ENCODE peak calls at places on chromosomes 12 and 14, in ten cellular contexts. W, M, N, S, E, P, T, C, X and I are unnamed samples.

GRCh38 chr12:59040651-59041050 is 120.3 kb upstream of the LRIG3 start:
- DNase-seq in T (no peak), M (peak), X (no peak), P (peak), C (no peak), S (peak), W (peak), E (no peak), N (no peak), I (peak)

GRCh38 chr12:89494411-89495231 is 30.0 kb downstream of the GALNT4 start:
- DNase-seq in N (no peak), M (no peak), S (no peak), P (peak), C (no peak), W (peak), E (no peak), X (peak), T (no peak), I (no peak)

GRCh38 chr12:26056335-26056734 is 68.5 kb downstream of the BHLHE41 start:
- DNase-seq in N (no peak), E (no peak), P (peak), M (no peak), W (no peak), C (no peak), X (no peak), S (no peak), T (no peak), I (no peak)

GRCh38 chr14:32933943-32934890 is 4.5 kb upstream of the NPAS3 start:
- DNase-seq in P (peak), W (peak), T (no peak), E (no peak), X (no peak), C (peak), S (no peak), N (peak), M (no peak), I (no peak)

GRCh38 chr12:92629349-92630065 is 73.3 kb upstream of the PLEKHG7 start:
- DNase-seq in W (no peak), M (no peak), T (no peak), C (no peak), E (no peak), P (peak), X (no peak), N (peak), S (no peak), I (no peak)

GRCh38 chr12:122834229-122834920 is 882 bp upstream of the HIP1R start:
- DNase-seq in P (peak), E (peak), C (peak), X (no peak), M (no peak), T (no peak), N (peak), W (peak), S (no peak), I (no peak)

GRCh38 chr12:121494093-121494787 is 86.6 kb downstream of the KDM2B start:
- DNase-seq in N (peak), T (no peak), M (no peak), E (no peak), W (peak), X (peak), C (peak), P (no peak), S (peak), I (no peak)

GRCh38 chr12:47844264-47845020 is 24.7 kb upstream of the HDAC7 start:
- DNase-seq in T (peak), E (peak), C (no peak), W (no peak), S (no peak), M (no peak), P (no peak), X (no peak), N (peak), I (no peak)

GRCh38 chr12:79127268-79127895 is 262.8 kb downstream of the SYT1 start:
- DNase-seq in M (peak), W (peak), N (no peak), E (no peak), C (no peak), X (peak), S (peak), P (peak), T (no peak), I (peak)

GRCh38 chr12:85029456-85029855 is 6.6 kb downstream of the TSPAN19 start:
- DNase-seq in C (no peak), S (no peak), E (no peak), X (peak), W (peak), N (no peak), M (no peak), P (peak), T (no peak), I (no peak)

GRCh38 chr12:67279637-67280036 is 10.5 kb downstream of the CAND1 start:
- DNase-seq in X (no peak), C (no peak), N (no peak), W (no peak), E (no peak), P (no peak), M (no peak), S (no peak), T (no peak), I (no peak)

GRCh38 chr14:78104130-78104529 is 66.0 kb upstream of the NRXN3 start:
- DNase-seq in X (no peak), N (no peak), E (no peak), M (no peak), T (no peak), P (no peak), C (no peak), S (no peak), W (no peak), I (no peak)

GRCh38 chr12:109883429-109883828 is 3.1 kb upstream of the GLTP start:
- DNase-seq in C (no peak), T (no peak), W (no peak), N (no peak), E (no peak), S (no peak), M (no peak), X (no peak), P (no peak), I (no peak)

GRCh38 chr12:88544991-88545684 is 35.1 kb downstream of the KITLG start:
- DNase-seq in S (peak), E (no peak), N (no peak), M (no peak), C (no peak), T (no peak), X (no peak), W (peak), P (no peak), I (no peak)

GRCh38 chr12:54082402-54082892 is 28.8 kb downstream of the HOXC4 start:
- DNase-seq in N (peak), C (no peak), E (no peak), T (peak), M (no peak), W (no peak), P (peak), X (no peak), S (no peak), I (no peak)

GRCh38 chr14:96086032-96086431 is 46.9 kb downstream of the C14orf132 start:
- DNase-seq in N (no peak), P (peak), E (peak), M (no peak), X (no peak), T (no peak), C (no peak), S (peak), W (peak), I (no peak)

DNA sequence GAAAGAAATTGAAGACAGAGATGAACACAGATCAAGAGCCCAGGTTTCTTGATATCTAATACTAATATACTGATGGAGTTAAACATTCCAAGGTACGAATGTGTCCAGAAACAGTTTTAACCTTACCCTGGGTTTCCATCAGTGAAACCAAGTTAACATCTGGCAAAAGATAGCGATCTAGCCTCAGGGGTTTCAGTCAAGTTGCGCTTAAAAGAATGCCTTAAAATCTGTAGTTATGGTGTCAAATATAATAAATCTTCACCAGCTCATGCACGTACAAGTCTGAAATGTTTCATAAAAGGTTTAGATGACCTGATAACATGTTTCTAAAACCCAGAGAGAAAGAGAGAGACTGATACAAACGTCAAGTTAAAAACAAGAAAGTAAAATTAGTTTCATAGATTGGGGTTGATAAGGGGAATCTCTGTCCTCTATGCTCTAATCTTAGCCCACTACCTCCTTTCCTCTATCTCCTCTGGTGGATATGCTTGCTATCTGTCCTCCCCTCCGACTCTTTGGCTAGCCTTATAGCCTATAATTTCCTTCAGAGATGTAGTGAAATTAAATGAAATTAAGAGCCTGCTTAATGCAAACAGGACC is 18.6 kb upstream of the FOS start:
- DNase-seq in E (no peak), M (no peak), N (no peak), T (no peak), S (no peak), W (peak), X (no peak), P (no peak), C (no peak), I (no peak)
- H3K4me3 ChIP-seq in E (peak), M (no peak), N (no peak), T (peak), S (no peak), W (no peak), X (no peak), P (no peak), C (no peak), I (no peak)

DNA sequence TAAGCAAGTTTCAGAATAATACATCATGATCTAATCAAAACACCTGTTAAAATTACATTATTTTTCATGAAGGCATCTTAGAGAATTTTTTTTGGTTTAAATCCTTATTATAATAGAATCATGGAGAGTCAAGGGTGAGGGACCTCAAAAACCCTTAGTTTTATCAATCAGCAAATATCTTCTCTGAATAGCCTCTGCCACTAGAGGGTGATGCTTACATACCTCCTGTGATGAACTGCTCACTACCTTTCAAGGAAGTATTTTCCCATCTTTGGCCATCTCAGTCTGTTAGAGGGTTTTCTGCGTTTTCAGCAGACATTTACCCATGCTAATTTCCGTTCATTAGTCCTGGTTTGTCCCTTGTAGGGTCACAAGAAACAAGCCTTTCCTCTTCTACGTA is 200.2 kb downstream of the TRHDE start:
- DNase-seq in C (no peak), N (no peak), S (no peak), W (no peak), P (no peak), E (no peak), T (no peak), M (no peak), X (no peak), I (no peak)
- TF ChIP-seq CTCF in C (no peak), N (no peak), S (no peak), W (peak), P (no peak), E (no peak), T (peak), M (no peak), X (no peak), I (no peak)

GRCh38 chr12:65882504-65882903 is 58.2 kb downstream of the HMGA2 start:
- DNase-seq in C (no peak), W (peak), N (no peak), E (no peak), S (no peak), P (no peak), X (no peak), T (no peak), M (no peak), I (no peak)
- H3K4me3 ChIP-seq in C (no peak), W (peak), N (no peak), E (peak), S (no peak), P (peak), X (peak), T (peak), M (no peak), I (no peak)

GRCh38 chr14:68792022-68792829 is 641 bp downstream of the ZFP36L1 start:
- DNase-seq in E (peak), N (peak), P (no peak), T (no peak), M (no peak), S (no peak), X (peak), W (peak), C (no peak), I (no peak)

GRCh38 chr14:68794130-68794855 is 1.4 kb upstream of the ZFP36L1 start:
- DNase-seq in N (peak), W (peak), S (peak), C (no peak), X (peak), M (peak), P (peak), E (peak), T (peak), I (peak)

GRCh38 chr14:68793734-68794129 is 865 bp upstream of the ZFP36L1 start:
- DNase-seq in P (no peak), C (no peak), X (no peak), M (no peak), T (no peak), W (no peak), E (no peak), N (no peak), S (no peak), I (no peak)

GRCh38 chr14:68791078-68791983 is 1.5 kb downstream of the ZFP36L1 start:
- DNase-seq in X (no peak), E (no peak), P (peak), M (no peak), T (no peak), N (peak), C (no peak), S (no peak), W (peak), I (no peak)

DNA sequence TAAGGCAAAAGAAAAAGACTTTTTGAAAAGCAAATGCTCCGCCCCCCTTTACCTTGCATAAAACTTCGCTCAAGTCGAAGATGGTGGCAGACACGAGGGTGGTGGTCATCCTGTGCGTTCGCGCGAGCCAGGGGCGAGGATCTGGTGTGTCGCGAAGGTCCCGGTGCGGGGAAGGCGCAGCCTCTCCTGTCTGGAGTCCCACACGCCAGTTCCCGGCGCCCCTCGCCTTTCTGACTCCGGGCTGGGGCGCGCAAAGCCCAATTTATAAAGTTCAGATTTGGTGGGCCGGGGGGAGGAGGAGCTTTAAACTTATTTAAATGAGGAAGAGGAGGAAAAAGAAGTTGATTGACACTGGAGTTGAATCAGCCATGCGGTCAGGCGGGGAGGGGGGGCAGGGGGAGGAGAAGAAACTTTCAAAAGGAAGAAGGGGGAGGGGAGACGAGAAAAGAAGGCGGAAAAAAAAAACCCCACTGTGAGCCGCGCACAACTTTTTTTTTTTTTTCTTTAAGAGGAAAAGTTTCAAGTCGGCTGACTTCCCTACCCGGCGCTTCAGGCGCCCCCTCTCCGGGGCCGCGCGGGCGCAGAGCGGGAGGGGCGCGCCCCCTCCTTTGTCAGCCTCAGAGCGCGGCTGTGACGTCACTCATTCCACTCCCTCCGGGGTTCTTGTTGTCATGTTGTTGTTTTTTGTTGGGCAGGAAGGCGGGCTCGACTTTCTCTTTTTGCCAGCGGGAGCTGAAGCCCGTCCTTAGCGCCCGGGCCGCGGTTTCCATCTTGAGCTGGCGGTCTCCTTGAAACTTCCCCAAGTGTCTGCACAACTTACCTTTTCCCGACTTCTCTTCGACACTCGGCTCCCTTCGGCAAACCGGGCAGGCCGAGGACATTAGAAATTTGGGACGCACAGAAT is at the start of gene ZFP36L1:
- DNase-seq in P (peak), E (peak), X (peak), T (peak), C (peak), S (peak), W (peak), M (peak), N (peak), I (peak)
- TF ChIP-seq CTCF in P (no peak), E (no peak), X (no peak), T (no peak), C (no peak), S (no peak), W (no peak), M (no peak), N (no peak), I (no peak)

GRCh38 chr12:18224745-18225144 is 36.6 kb upstream of the PIK3C2G start:
- DNase-seq in X (peak), P (peak), T (no peak), E (no peak), C (no peak), W (peak), N (no peak), S (no peak), M (no peak), I (no peak)

GRCh38 chr12:18222699-18223098 is 38.6 kb upstream of the PIK3C2G start:
- DNase-seq in W (no peak), S (no peak), X (no peak), T (no peak), N (no peak), M (no peak), C (no peak), P (no peak), E (no peak), I (no peak)

GRCh38 chr12:18217981-18218380 is 43.3 kb upstream of the PIK3C2G start:
- DNase-seq in X (no peak), W (peak), E (no peak), N (no peak), T (no peak), C (no peak), M (no peak), S (no peak), P (peak), I (no peak)

GRCh38 chr12:18221726-18222125 is 39.6 kb upstream of the PIK3C2G start:
- DNase-seq in C (no peak), P (no peak), W (no peak), E (no peak), S (no peak), M (no peak), N (no peak), X (no peak), T (no peak), I (no peak)
- H3K4me3 ChIP-seq in C (no peak), P (no peak), W (no peak), E (no peak), S (no peak), M (no peak), N (no peak), X (no peak), T (no peak), I (no peak)

GRCh38 chr12:102659200-102659911 is 179.0 kb upstream of the IGF1 start:
- DNase-seq in E (no peak), M (no peak), S (no peak), W (peak), X (no peak), N (no peak), C (no peak), P (no peak), T (no peak), I (no peak)
- TF ChIP-seq CTCF in E (no peak), M (peak), S (no peak), W (peak), X (no peak), N (no peak), C (no peak), P (no peak), T (no peak), I (no peak)

DNA sequence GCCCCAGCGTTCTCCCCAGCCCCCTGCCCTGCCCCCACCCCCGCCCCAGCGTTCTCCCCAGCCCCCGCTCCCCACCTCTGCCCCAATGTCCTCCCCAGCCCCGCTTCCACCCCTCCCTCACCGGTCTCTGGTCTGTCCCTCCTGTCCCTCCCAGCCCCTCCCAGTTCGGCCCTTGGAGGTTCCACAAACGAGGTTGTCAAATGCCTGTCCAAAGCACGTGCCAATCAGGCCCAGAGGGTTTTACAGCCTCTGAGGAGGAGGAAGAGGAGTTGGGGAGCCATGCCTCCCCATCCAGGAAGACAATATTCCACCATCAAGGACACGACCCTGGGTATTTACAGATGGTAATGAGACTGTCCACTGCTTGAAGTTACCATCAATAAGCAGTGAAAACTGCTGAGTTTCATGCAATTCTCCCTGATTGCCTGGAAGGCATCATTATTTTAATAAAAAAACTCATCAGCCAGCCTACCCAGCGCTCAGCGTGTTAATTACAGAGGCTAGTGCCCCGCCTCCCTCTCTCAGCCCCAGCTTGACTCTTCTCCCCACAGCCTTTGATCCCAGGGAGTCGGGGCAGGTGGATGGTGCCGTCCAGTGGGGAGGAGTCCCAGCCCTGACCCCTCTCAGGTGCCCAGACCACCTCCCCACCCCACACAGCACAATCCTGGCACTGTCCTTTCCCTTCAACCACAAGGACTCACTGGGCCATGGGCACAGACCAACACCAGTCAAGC is 30.6 kb upstream of the C14orf180 start:
- DNase-seq in S (no peak), N (no peak), X (no peak), C (peak), T (no peak), E (no peak), W (no peak), P (no peak), M (no peak), I (no peak)
- H3K4me3 ChIP-seq in S (no peak), N (no peak), X (no peak), C (no peak), T (no peak), E (no peak), W (no peak), P (no peak), M (no peak), I (no peak)